ENCODE peak calls at places on chromosomes 7 and 10, in nine cellular contexts. S is colonic mucosa, B is uterus, P is ovary, Y is nephron progenitor cell, U is kidney, W is mesothelial cell of epicardium, X is A549, M is IMR-90. Z is an unnamed sample.

GRCh38 chr7:6558837-6559236 is 7.6 kb upstream of the GRID2IP start:
- DNase-seq in S (peak; percentile 31), B (no peak), P (no peak), Y (peak; percentile 44), U (no peak), W (no peak), X (peak; percentile 78), M (peak; percentile 21), Z (no peak)

GRCh38 chr7:94182066-94182465 is 177.9 kb upstream of the BET1 start:
- DNase-seq in S (no peak), B (no peak), P (no peak), Y (no peak), U (no peak), W (no peak), X (peak; percentile 61), M (peak; percentile 98), Z (no peak)

GRCh38 chr7:117045927-117046710 is 92.8 kb downstream of the ST7 start:
- DNase-seq in S (no peak), B (no peak), P (no peak), Y (no peak), U (no peak), W (no peak), X (no peak), M (no peak), Z (no peak)

GRCh38 chr7:130721486-130722277 is 12.3 kb downstream of the KLF14 start:
- DNase-seq in S (peak; percentile 39), B (peak; percentile 67), P (peak; percentile 73), Y (peak; percentile 73), U (peak; percentile 84), W (peak; percentile 29), X (peak; percentile 71), M (peak; percentile 69), Z (peak; percentile 74)

GRCh38 chr7:128454808-128455555 is 696 bp upstream of the HILPDA start:
- DNase-seq in S (no peak), B (no peak), P (no peak), Y (no peak), U (no peak), W (no peak), X (no peak), M (peak; percentile 41), Z (no peak)

GRCh38 chr7:135991322-135991721 is 14.2 kb upstream of the MTPN start:
- DNase-seq in S (no peak), B (no peak), P (no peak), Y (no peak), U (no peak), W (no peak), X (no peak), M (no peak), Z (no peak)

GRCh38 chr10:142371-142770 is 7.1 kb downstream of the ZMYND11 start:
- DNase-seq in S (no peak), B (no peak), P (no peak), Y (no peak), U (no peak), W (no peak), X (no peak), M (no peak), Z (no peak)

GRCh38 chr10:23530079-23530478 is 91.2 kb downstream of the OTUD1 start:
- DNase-seq in S (no peak), B (no peak), P (no peak), Y (no peak), U (no peak), W (no peak), X (no peak), M (peak; percentile 31), Z (no peak)

GRCh38 chr7:13291010-13291409 is 603.6 kb downstream of the ARL4A start:
- DNase-seq in S (no peak), B (no peak), P (no peak), Y (no peak), U (no peak), W (no peak), X (no peak), M (no peak), Z (no peak)

GRCh38 chr7:105011771-105012502 is 2.1 kb upstream of the KMT2E start:
- DNase-seq in S (no peak), B (peak; percentile 43), P (peak; percentile 52), Y (peak; percentile 14), U (no peak), W (no peak), X (peak; percentile 27), M (no peak), Z (no peak)

GRCh38 chr7:41698114-41698513 is 4.8 kb downstream of the INHBA start:
- DNase-seq in S (no peak), B (no peak), P (no peak), Y (no peak), U (no peak), W (no peak), X (no peak), M (peak; percentile 50), Z (no peak)

GRCh38 chr10:114043532-114044250 is at the start of gene ADRB1:
- DNase-seq in S (peak; percentile 79), B (peak; percentile 27), P (no peak), Y (peak; percentile 80), U (peak; percentile 82), W (peak; percentile 55), X (peak; percentile 88), M (peak; percentile 5), Z (peak; percentile 62)

DNA sequence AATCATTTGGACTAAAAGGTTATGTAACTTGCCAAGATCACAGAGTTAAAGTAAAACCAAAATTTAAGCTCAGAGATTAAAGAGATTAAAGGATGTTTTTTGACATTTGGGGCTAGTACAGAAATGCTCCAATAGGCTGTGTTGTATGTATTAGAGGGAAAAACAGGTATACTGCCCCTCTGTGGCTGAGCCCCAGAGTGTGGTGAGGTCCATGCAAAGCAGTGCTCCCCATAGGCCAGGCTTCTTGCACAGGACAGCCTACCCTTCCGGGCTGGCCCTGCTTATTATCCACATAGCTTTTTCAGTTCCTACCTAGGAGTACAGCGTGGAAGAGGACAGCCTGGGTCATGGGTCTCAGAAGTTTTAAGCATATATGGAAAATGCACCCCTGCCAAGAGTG is 322.9 kb downstream of the POM121L12 start:
- DNase-seq in S (no peak), B (no peak), P (no peak), Y (no peak), U (no peak), W (no peak), X (no peak), M (no peak), Z (no peak)
- TF ChIP-seq CTCF in S (no peak), B (no peak), P (no peak), Y (no peak), U (no peak), W (no peak), X (no peak), M (no peak), Z (no peak)

DNA sequence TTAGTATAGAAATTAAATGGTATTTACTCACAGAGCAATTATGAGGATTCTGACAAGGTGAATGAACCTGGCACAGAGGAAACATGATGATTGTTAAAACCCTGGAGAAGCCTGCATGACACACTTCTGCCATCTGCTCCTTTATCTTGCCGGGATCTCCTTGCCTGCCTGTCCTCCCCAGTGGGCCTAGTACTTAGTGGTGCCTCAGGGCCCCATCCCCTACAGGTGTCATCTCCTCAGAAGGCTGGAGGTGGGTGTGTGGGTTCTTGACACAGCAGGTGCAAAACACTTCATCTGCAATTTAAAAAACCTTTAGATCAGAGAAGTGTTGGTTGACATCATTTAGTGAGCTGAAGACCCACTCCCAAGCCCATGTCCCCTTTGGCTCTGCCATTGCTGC is 261.2 kb downstream of the ADRA2A start:
- DNase-seq in S (no peak), B (no peak), P (no peak), Y (no peak), U (no peak), W (no peak), X (no peak), M (no peak), Z (no peak)
- TF ChIP-seq CTCF in S (no peak), B (no peak), P (no peak), Y (no peak), U (no peak), W (no peak), X (no peak), M (no peak), Z (no peak)

GRCh38 chr10:106320876-106321275 is 843.6 kb downstream of the SORCS1 start:
- DNase-seq in S (no peak), B (no peak), P (no peak), Y (no peak), U (no peak), W (no peak), X (no peak), M (no peak), Z (no peak)
- TF ChIP-seq CTCF in S (no peak), B (no peak), P (no peak), Y (no peak), U (no peak), W (no peak), X (no peak), M (no peak), Z (no peak)

DNA sequence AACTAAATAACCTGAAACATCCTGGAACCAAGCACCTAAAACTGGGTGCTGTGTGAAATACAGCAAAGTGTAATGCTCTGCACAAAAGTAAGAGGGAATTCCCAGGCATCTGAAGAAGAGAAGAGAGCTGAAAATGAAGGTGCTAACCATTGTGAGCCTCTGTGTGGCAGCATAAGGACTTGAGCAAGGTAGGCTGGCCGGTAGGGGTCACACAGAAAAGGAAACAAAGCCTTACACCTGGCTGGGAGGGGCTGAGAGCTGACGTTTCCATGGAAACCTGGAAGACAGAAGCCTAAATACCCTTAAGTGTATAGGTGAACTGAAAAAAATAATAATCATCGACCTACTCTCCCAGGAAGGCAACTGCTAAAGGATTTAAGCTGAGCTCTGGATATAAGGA is 48.6 kb downstream of the CUL1 start:
- DNase-seq in S (no peak), B (no peak), P (no peak), Y (no peak), U (no peak), W (no peak), X (peak; percentile 22), M (no peak), Z (no peak)
- TF ChIP-seq CTCF in S (no peak), B (no peak), P (no peak), Y (no peak), U (no peak), W (no peak), X (no peak), M (no peak), Z (no peak)

GRCh38 chr10:42753507-42754154 is 29.0 kb upstream of the BMS1 start:
- DNase-seq in S (peak; percentile 32), B (peak; percentile 23), P (no peak), Y (peak; percentile 18), U (peak; percentile 73), W (no peak), X (no peak), M (no peak), Z (no peak)
- TF ChIP-seq CTCF in S (no peak), B (no peak), P (no peak), Y (no peak), U (no peak), W (peak; percentile 3), X (no peak), M (no peak), Z (no peak)

DNA sequence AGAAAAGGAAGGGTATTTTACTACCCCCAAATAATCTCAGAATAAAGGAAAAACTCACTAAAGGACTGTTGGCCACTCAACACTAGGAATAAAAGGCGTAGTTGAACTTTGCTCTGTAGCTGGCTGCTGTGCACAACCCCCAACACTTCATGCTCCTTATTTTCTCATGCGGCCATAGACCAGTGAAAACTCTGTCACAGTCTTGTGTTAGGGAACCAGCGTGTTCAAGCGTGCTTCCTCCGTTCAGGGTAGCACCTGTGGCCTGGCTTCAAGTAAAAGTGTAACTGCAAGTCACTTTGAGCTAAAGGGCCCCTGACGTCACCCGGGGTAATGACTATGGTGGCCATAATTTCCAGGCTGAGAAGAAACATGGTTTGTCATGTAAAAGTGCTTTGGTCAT is 27.0 kb downstream of the BLNK start:
- DNase-seq in S (peak; percentile 53), B (no peak), P (no peak), Y (no peak), U (no peak), W (no peak), X (no peak), M (no peak), Z (no peak)
- TF ChIP-seq CTCF in S (no peak), B (no peak), P (no peak), Y (no peak), U (no peak), W (no peak), X (no peak), M (no peak), Z (no peak)

Z was measured in dorsolateral prefrontal cortex.